ENCODE peak calls at places on chromosomes 7 and 10, in five cellular contexts. A, U, D, P and Z are unnamed samples.
A peak's percentile ranks its signal among the peaks of the same experiment; 100 is the strongest.

GRCh38 chr10:114576132-114576487 is 82.0 kb downstream of the ABLIM1 start:
- DNase-seq in A (no peak), U (no peak), D (no peak), P (no peak), Z (no peak)

GRCh38 chr7:151717415-151717814 is 159.5 kb downstream of the PRKAG2 start:
- DNase-seq in A (peak; percentile 22), U (no peak), D (no peak), P (no peak), Z (no peak)

GRCh38 chr10:3835770-3836169 is 50.8 kb upstream of the KLF6 start:
- DNase-seq in A (no peak), U (no peak), D (no peak), P (no peak), Z (no peak)

GRCh38 chr10:5285186-5285585 is 79.6 kb upstream of the UCN3 start:
- DNase-seq in A (no peak), U (no peak), D (no peak), P (no peak), Z (no peak)

GRCh38 chr10:60934215-60935175 is 9.5 kb downstream of the RHOBTB1 start:
- DNase-seq in A (no peak), U (no peak), D (no peak), P (no peak), Z (no peak)

GRCh38 chr7:69598081-69598486 is at the start of gene AUTS2:
- DNase-seq in A (peak; percentile 84), U (peak; percentile 13), D (peak; percentile 11), P (peak; percentile 23), Z (peak; percentile 28)

GRCh38 chr7:106460792-106461254 is 176.0 kb upstream of the NAMPT start:
- DNase-seq in A (no peak), U (no peak), D (no peak), P (no peak), Z (no peak)

GRCh38 chr10:92923416-92923815 is 75.1 kb downstream of the EXOC6 start:
- DNase-seq in A (no peak), U (no peak), D (no peak), P (no peak), Z (no peak)

GRCh38 chr7:25311346-25311745 is 83.1 kb upstream of the NPVF start:
- DNase-seq in A (no peak), U (no peak), D (no peak), P (no peak), Z (no peak)

GRCh38 chr10:61662794-61663259 is at the start of gene CABCOCO1:
- DNase-seq in A (peak; percentile 73), U (no peak), D (no peak), P (no peak), Z (no peak)

GRCh38 chr10:83892737-83893136 is 246.6 kb upstream of the GHITM start:
- DNase-seq in A (no peak), U (no peak), D (no peak), P (no peak), Z (no peak)

GRCh38 chr10:132898391-132899053 is 43.8 kb downstream of the CFAP46 start:
- DNase-seq in A (no peak), U (no peak), D (no peak), P (no peak), Z (no peak)

GRCh38 chr10:72593963-72594362 is 31.9 kb downstream of the MICU1 start:
- DNase-seq in A (no peak), U (no peak), D (no peak), P (no peak), Z (no peak)

GRCh38 chr7:4904346-4904745 is 20.8 kb upstream of the RADIL start:
- DNase-seq in A (no peak), U (no peak), D (no peak), P (no peak), Z (no peak)

GRCh38 chr7:5424689-5425506 is 1.3 kb upstream of the TNRC18 start:
- DNase-seq in A (no peak), U (no peak), D (no peak), P (no peak), Z (no peak)

GRCh38 chr10:4107328-4107851 is 322.4 kb upstream of the KLF6 start:
- DNase-seq in A (no peak), U (no peak), D (no peak), P (no peak), Z (no peak)

GRCh38 chr10:3119796-3120459 is 52.6 kb downstream of the PFKP start:
- DNase-seq in A (peak; percentile 41), U (no peak), D (no peak), P (no peak), Z (no peak)

GRCh38 chr10:76902949-76903348 is 734.7 kb downstream of the KCNMA1 start:
- DNase-seq in A (no peak), U (no peak), D (no peak), P (no peak), Z (no peak)

GRCh38 chr10:112536663-112537062 is 89.6 kb downstream of the VTI1A start:
- DNase-seq in A (no peak), U (no peak), D (no peak), P (no peak), Z (no peak)

GRCh38 chr7:3092468-3092867 is 48.8 kb upstream of the CARD11 start:
- DNase-seq in A (no peak), U (peak; percentile 75), D (peak; percentile 83), P (peak; percentile 32), Z (peak; percentile 56)